ENCODE peak calls at places on chromosomes 11 and 22, in nine cellular contexts. F, Y, D, H, K, O, Q, I and M are unnamed samples.

GRCh38 chr11:115503083-115503885 is 931 bp downstream of the CADM1 start:
- DNase-seq in F (no peak), Y (no peak), D (peak; percentile 66), H (peak; percentile 18), K (peak; percentile 77), O (peak; percentile 43), Q (peak; percentile 50), I (peak; percentile 54), M (peak; percentile 51)

GRCh38 chr11:121246769-121247035 is 45.9 kb upstream of the SC5D start:
- DNase-seq in F (no peak), Y (no peak), D (no peak), H (no peak), K (no peak), O (no peak), Q (no peak), I (no peak), M (no peak)

GRCh38 chr11:61969838-61970452 is 2.5 kb upstream of the FTH1 start:
- DNase-seq in F (no peak), Y (no peak), D (no peak), H (peak; percentile 88), K (no peak), O (no peak), Q (no peak), I (peak; percentile 90), M (peak; percentile 91)

GRCh38 chr11:44886765-44887164 is 63.9 kb downstream of the TP53I11 start:
- DNase-seq in F (no peak), Y (no peak), D (no peak), H (peak; percentile 56), K (no peak), O (no peak), Q (no peak), I (no peak), M (peak; percentile 90)

GRCh38 chr22:27749597-27750225 is 51.8 kb downstream of the MN1 start:
- DNase-seq in F (no peak), Y (no peak), D (peak; percentile 67), H (peak; percentile 35), K (no peak), O (no peak), Q (no peak), I (no peak), M (peak; percentile 78)

GRCh38 chr11:76181371-76181770 is 24.9 kb downstream of the WNT11 start:
- DNase-seq in F (no peak), Y (no peak), D (no peak), H (no peak), K (no peak), O (no peak), Q (no peak), I (no peak), M (no peak)

GRCh38 chr22:28231423-28231822 is 312.4 kb upstream of the PITPNB start:
- DNase-seq in F (no peak), Y (no peak), D (no peak), H (peak; percentile 68), K (no peak), O (no peak), Q (no peak), I (no peak), M (peak; percentile 52)

GRCh38 chr11:13966486-13966885 is 4.0 kb downstream of the SPON1 start:
- DNase-seq in F (no peak), Y (no peak), D (no peak), H (no peak), K (no peak), O (no peak), Q (no peak), I (no peak), M (no peak)

GRCh38 chr22:46036558-46037408 is 59.8 kb upstream of the WNT7B start:
- DNase-seq in F (no peak), Y (no peak), D (peak; percentile 69), H (no peak), K (no peak), O (no peak), Q (no peak), I (no peak), M (peak; percentile 44)

GRCh38 chr22:36644333-36644757 is 59.2 kb downstream of the CACNG2 start:
- DNase-seq in F (no peak), Y (peak; percentile 77), D (no peak), H (peak; percentile 91), K (no peak), O (no peak), Q (peak; percentile 54), I (peak; percentile 84), M (peak; percentile 93)

GRCh38 chr11:77267910-77268309 is 33.6 kb downstream of the GDPD4 start:
- DNase-seq in F (no peak), Y (no peak), D (no peak), H (peak; percentile 90), K (no peak), O (no peak), Q (no peak), I (no peak), M (peak; percentile 84)

GRCh38 chr11:128790200-128790599 is 76.9 kb downstream of the KCNJ1 start:
- DNase-seq in F (peak; percentile 57), Y (no peak), D (no peak), H (peak; percentile 56), K (peak; percentile 56), O (no peak), Q (peak; percentile 38), I (no peak), M (peak; percentile 48)

GRCh38 chr11:76672431-76673163 is 2.0 kb upstream of the LRRC32 start:
- DNase-seq in F (no peak), Y (no peak), D (no peak), H (no peak), K (no peak), O (no peak), Q (no peak), I (no peak), M (no peak)

GRCh38 chr22:41261541-41262249 is 21.0 kb upstream of the CHADL start:
- DNase-seq in F (no peak), Y (no peak), D (no peak), H (no peak), K (no peak), O (no peak), Q (no peak), I (no peak), M (no peak)

GRCh38 chr11:11415786-11416390 is 62.8 kb upstream of the CSNK2A3 start:
- DNase-seq in F (no peak), Y (no peak), D (no peak), H (no peak), K (no peak), O (no peak), Q (no peak), I (no peak), M (peak; percentile 60)

GRCh38 chr22:27412866-27413445 is 388.6 kb downstream of the MN1 start:
- DNase-seq in F (no peak), Y (no peak), D (no peak), H (no peak), K (no peak), O (no peak), Q (no peak), I (no peak), M (peak; percentile 26)

GRCh38 chr11:100105605-100106358 is 581.3 kb upstream of the ARHGAP42 start:
- DNase-seq in F (no peak), Y (no peak), D (no peak), H (no peak), K (no peak), O (no peak), Q (no peak), I (no peak), M (no peak)

GRCh38 chr11:69160296-69161116 is 4.8 kb downstream of the SMIM38 start:
- DNase-seq in F (no peak), Y (no peak), D (no peak), H (no peak), K (no peak), O (no peak), Q (no peak), I (no peak), M (no peak)

GRCh38 chr11:122103366-122103765 is 12.6 kb downstream of the BLID start:
- DNase-seq in F (no peak), Y (no peak), D (no peak), H (no peak), K (no peak), O (no peak), Q (no peak), I (no peak), M (peak; percentile 87)

GRCh38 chr22:27124336-27125023 is 467.1 kb downstream of the MIAT start:
- DNase-seq in F (no peak), Y (no peak), D (peak; percentile 74), H (no peak), K (peak; percentile 9), O (no peak), Q (no peak), I (peak; percentile 76), M (peak; percentile 45)

GRCh38 chr11:2825886-2826678 is 59.5 kb downstream of the CDKN1C start:
- DNase-seq in F (no peak), Y (peak; percentile 45), D (peak; percentile 95), H (peak; percentile 98), K (peak; percentile 20), O (no peak), Q (no peak), I (peak; percentile 93), M (peak; percentile 95)

GRCh38 chr11:12019337-12019736 is 10.9 kb upstream of the DKK3 start:
- DNase-seq in F (no peak), Y (no peak), D (no peak), H (peak; percentile 46), K (peak; percentile 39), O (no peak), Q (peak; percentile 35), I (no peak), M (peak; percentile 61)

GRCh38 chr11:100557830-100558611 is 129.1 kb upstream of the ARHGAP42 start:
- DNase-seq in F (no peak), Y (no peak), D (no peak), H (peak; percentile 79), K (no peak), O (no peak), Q (no peak), I (no peak), M (peak; percentile 68)

GRCh38 chr11:79095424-79095823 is 345.4 kb downstream of the TENM4 start:
- DNase-seq in F (no peak), Y (no peak), D (no peak), H (no peak), K (no peak), O (no peak), Q (no peak), I (no peak), M (no peak)

GRCh38 chr11:33701831-33702230 is 1.2 kb upstream of the C11orf91 start:
- DNase-seq in F (peak; percentile 34), Y (no peak), D (no peak), H (peak; percentile 87), K (peak; percentile 30), O (peak; percentile 38), Q (no peak), I (no peak), M (peak; percentile 93)

GRCh38 chr11:100857236-100858005 is 170.3 kb downstream of the ARHGAP42 start:
- DNase-seq in F (no peak), Y (no peak), D (no peak), H (peak; percentile 36), K (no peak), O (no peak), Q (no peak), I (no peak), M (no peak)

GRCh38 chr11:45233121-45233803 is 52.9 kb downstream of the SYT13 start:
- DNase-seq in F (no peak), Y (peak; percentile 22), D (peak; percentile 86), H (peak; percentile 46), K (no peak), O (peak; percentile 56), Q (peak; percentile 79), I (peak; percentile 49), M (peak; percentile 68)

GRCh38 chr11:69297926-69298777 is 4.2 kb downstream of the MYEOV start:
- DNase-seq in F (no peak), Y (no peak), D (peak; percentile 93), H (peak; percentile 93), K (peak; percentile 28), O (no peak), Q (no peak), I (peak; percentile 96), M (peak; percentile 86)

GRCh38 chr11:39209966-39210365 is 2249.5 kb downstream of the LRRC4C start:
- DNase-seq in F (no peak), Y (no peak), D (no peak), H (no peak), K (no peak), O (no peak), Q (no peak), I (no peak), M (no peak)

GRCh38 chr11:77124488-77124887 is 3.6 kb upstream of the MYO7A start:
- DNase-seq in F (no peak), Y (no peak), D (no peak), H (no peak), K (no peak), O (no peak), Q (no peak), I (no peak), M (no peak)